ENCODE peak calls at places on chromosomes 1 and 21, in six cellular contexts. One of them, this sample, is unnamed.

GRCh38 chr1:100730130-100730529 is 10.6 kb downstream of the VCAM1 start:
- DNase-seq in D721Med: no peak
- DNase-seq in brain microvascular endothelial cell: peak
- DNase-seq in kidney tubule cell: no peak
- DNase-seq in activated T-cell treated with anti-CD3 and anti-CD28 coated beads for 1 hour: no peak
- DNase-seq in activated CD8-positive, alpha-beta memory T cell treated with anti-CD3 and anti-CD28 coated beads, Interleukin-2, amount 50 U/mL, for 48 hours: no peak
- DNase-seq in this sample: no peak

GRCh38 chr1:102879439-102879993 is 228.8 kb downstream of the COL11A1 start:
- DNase-seq in D721Med: no peak
- DNase-seq in brain microvascular endothelial cell: peak
- DNase-seq in kidney tubule cell: peak
- DNase-seq in activated T-cell treated with anti-CD3 and anti-CD28 coated beads for 1 hour: no peak
- DNase-seq in activated CD8-positive, alpha-beta memory T cell treated with anti-CD3 and anti-CD28 coated beads, Interleukin-2, amount 50 U/mL, for 48 hours: no peak
- DNase-seq in this sample: peak

GRCh38 chr1:168473164-168473563 is 70.6 kb downstream of the XCL2 start:
- DNase-seq in D721Med: no peak
- DNase-seq in brain microvascular endothelial cell: no peak
- DNase-seq in kidney tubule cell: no peak
- DNase-seq in activated T-cell treated with anti-CD3 and anti-CD28 coated beads for 1 hour: no peak
- DNase-seq in activated CD8-positive, alpha-beta memory T cell treated with anti-CD3 and anti-CD28 coated beads, Interleukin-2, amount 50 U/mL, for 48 hours: no peak
- DNase-seq in this sample: no peak

GRCh38 chr1:62436039-62436465 is 797 bp upstream of the USP1 start:
- DNase-seq in D721Med: peak
- DNase-seq in brain microvascular endothelial cell: no peak
- DNase-seq in kidney tubule cell: no peak
- DNase-seq in activated T-cell treated with anti-CD3 and anti-CD28 coated beads for 1 hour: peak
- DNase-seq in activated CD8-positive, alpha-beta memory T cell treated with anti-CD3 and anti-CD28 coated beads, Interleukin-2, amount 50 U/mL, for 48 hours: peak
- DNase-seq in this sample: peak

GRCh38 chr1:234250747-234251146 is 122.5 kb upstream of the COA6 start:
- DNase-seq in D721Med: no peak
- DNase-seq in brain microvascular endothelial cell: no peak
- DNase-seq in kidney tubule cell: no peak
- DNase-seq in activated T-cell treated with anti-CD3 and anti-CD28 coated beads for 1 hour: no peak
- DNase-seq in activated CD8-positive, alpha-beta memory T cell treated with anti-CD3 and anti-CD28 coated beads, Interleukin-2, amount 50 U/mL, for 48 hours: no peak
- DNase-seq in this sample: no peak

GRCh38 chr1:180081474-180081873 is 73.2 kb upstream of the QSOX1 start:
- DNase-seq in D721Med: no peak
- DNase-seq in brain microvascular endothelial cell: no peak
- DNase-seq in kidney tubule cell: no peak
- DNase-seq in activated T-cell treated with anti-CD3 and anti-CD28 coated beads for 1 hour: no peak
- DNase-seq in activated CD8-positive, alpha-beta memory T cell treated with anti-CD3 and anti-CD28 coated beads, Interleukin-2, amount 50 U/mL, for 48 hours: no peak
- DNase-seq in this sample: no peak

GRCh38 chr1:219702551-219703215 is 89.8 kb upstream of the ZC3H11B start:
- DNase-seq in D721Med: no peak
- DNase-seq in brain microvascular endothelial cell: peak
- DNase-seq in kidney tubule cell: no peak
- DNase-seq in activated T-cell treated with anti-CD3 and anti-CD28 coated beads for 1 hour: no peak
- DNase-seq in activated CD8-positive, alpha-beta memory T cell treated with anti-CD3 and anti-CD28 coated beads, Interleukin-2, amount 50 U/mL, for 48 hours: no peak
- DNase-seq in this sample: peak

GRCh38 chr1:206772228-206773002 is at the start of gene IL10:
- DNase-seq in D721Med: no peak
- DNase-seq in brain microvascular endothelial cell: no peak
- DNase-seq in kidney tubule cell: no peak
- DNase-seq in activated T-cell treated with anti-CD3 and anti-CD28 coated beads for 1 hour: no peak
- DNase-seq in activated CD8-positive, alpha-beta memory T cell treated with anti-CD3 and anti-CD28 coated beads, Interleukin-2, amount 50 U/mL, for 48 hours: no peak
- DNase-seq in this sample: no peak

GRCh38 chr21:34814529-34814951 is 145.7 kb downstream of the CLIC6 start:
- DNase-seq in D721Med: no peak
- DNase-seq in brain microvascular endothelial cell: no peak
- DNase-seq in kidney tubule cell: no peak
- DNase-seq in activated T-cell treated with anti-CD3 and anti-CD28 coated beads for 1 hour: no peak
- DNase-seq in activated CD8-positive, alpha-beta memory T cell treated with anti-CD3 and anti-CD28 coated beads, Interleukin-2, amount 50 U/mL, for 48 hours: no peak
- DNase-seq in this sample: peak

GRCh38 chr1:201310986-201311355 is 27.7 kb downstream of the PKP1 start:
- DNase-seq in D721Med: no peak
- DNase-seq in brain microvascular endothelial cell: no peak
- DNase-seq in kidney tubule cell: peak
- DNase-seq in activated T-cell treated with anti-CD3 and anti-CD28 coated beads for 1 hour: no peak
- DNase-seq in activated CD8-positive, alpha-beta memory T cell treated with anti-CD3 and anti-CD28 coated beads, Interleukin-2, amount 50 U/mL, for 48 hours: no peak
- DNase-seq in this sample: peak

GRCh38 chr1:157315544-157315943 is 177.3 kb upstream of the ETV3 start:
- DNase-seq in D721Med: no peak
- DNase-seq in brain microvascular endothelial cell: no peak
- DNase-seq in kidney tubule cell: no peak
- DNase-seq in activated T-cell treated with anti-CD3 and anti-CD28 coated beads for 1 hour: no peak
- DNase-seq in activated CD8-positive, alpha-beta memory T cell treated with anti-CD3 and anti-CD28 coated beads, Interleukin-2, amount 50 U/mL, for 48 hours: no peak
- DNase-seq in this sample: no peak

GRCh38 chr1:244801246-244801645 is 34.2 kb upstream of the COX20 start:
- DNase-seq in D721Med: peak
- DNase-seq in brain microvascular endothelial cell: peak
- DNase-seq in kidney tubule cell: peak
- DNase-seq in activated T-cell treated with anti-CD3 and anti-CD28 coated beads for 1 hour: peak
- DNase-seq in activated CD8-positive, alpha-beta memory T cell treated with anti-CD3 and anti-CD28 coated beads, Interleukin-2, amount 50 U/mL, for 48 hours: peak
- DNase-seq in this sample: no peak

GRCh38 chr1:107933736-107934135 is 31.2 kb downstream of the VAV3 start:
- DNase-seq in D721Med: no peak
- DNase-seq in brain microvascular endothelial cell: no peak
- DNase-seq in kidney tubule cell: no peak
- DNase-seq in activated T-cell treated with anti-CD3 and anti-CD28 coated beads for 1 hour: no peak
- DNase-seq in activated CD8-positive, alpha-beta memory T cell treated with anti-CD3 and anti-CD28 coated beads, Interleukin-2, amount 50 U/mL, for 48 hours: no peak
- DNase-seq in this sample: no peak

GRCh38 chr1:108049083-108049819 is 84.3 kb upstream of the VAV3 start:
- DNase-seq in D721Med: no peak
- DNase-seq in brain microvascular endothelial cell: peak
- DNase-seq in kidney tubule cell: peak
- DNase-seq in activated T-cell treated with anti-CD3 and anti-CD28 coated beads for 1 hour: no peak
- DNase-seq in activated CD8-positive, alpha-beta memory T cell treated with anti-CD3 and anti-CD28 coated beads, Interleukin-2, amount 50 U/mL, for 48 hours: no peak
- DNase-seq in this sample: no peak

GRCh38 chr1:61259379-61260148 is 177.2 kb downstream of the NFIA start:
- DNase-seq in D721Med: no peak
- DNase-seq in brain microvascular endothelial cell: no peak
- DNase-seq in kidney tubule cell: no peak
- DNase-seq in activated T-cell treated with anti-CD3 and anti-CD28 coated beads for 1 hour: no peak
- DNase-seq in activated CD8-positive, alpha-beta memory T cell treated with anti-CD3 and anti-CD28 coated beads, Interleukin-2, amount 50 U/mL, for 48 hours: no peak
- DNase-seq in this sample: no peak

GRCh38 chr1:155272466-155273133 is 704 bp downstream of the CLK2 start:
- DNase-seq in D721Med: no peak
- DNase-seq in brain microvascular endothelial cell: peak
- DNase-seq in kidney tubule cell: peak
- DNase-seq in activated T-cell treated with anti-CD3 and anti-CD28 coated beads for 1 hour: no peak
- DNase-seq in activated CD8-positive, alpha-beta memory T cell treated with anti-CD3 and anti-CD28 coated beads, Interleukin-2, amount 50 U/mL, for 48 hours: no peak
- DNase-seq in this sample: peak

GRCh38 chr1:223141021-223141420 is 2.0 kb downstream of the TLR5 start:
- DNase-seq in D721Med: no peak
- DNase-seq in brain microvascular endothelial cell: no peak
- DNase-seq in kidney tubule cell: peak
- DNase-seq in activated T-cell treated with anti-CD3 and anti-CD28 coated beads for 1 hour: no peak
- DNase-seq in activated CD8-positive, alpha-beta memory T cell treated with anti-CD3 and anti-CD28 coated beads, Interleukin-2, amount 50 U/mL, for 48 hours: no peak
- DNase-seq in this sample: peak

GRCh38 chr1:156226116-156226538 is 13.3 kb downstream of the PMF1 start:
- DNase-seq in D721Med: no peak
- DNase-seq in brain microvascular endothelial cell: no peak
- DNase-seq in kidney tubule cell: no peak
- DNase-seq in activated T-cell treated with anti-CD3 and anti-CD28 coated beads for 1 hour: no peak
- DNase-seq in activated CD8-positive, alpha-beta memory T cell treated with anti-CD3 and anti-CD28 coated beads, Interleukin-2, amount 50 U/mL, for 48 hours: no peak
- DNase-seq in this sample: no peak

GRCh38 chr1:245156736-245157505 is 2.1 kb downstream of the KIF26B start:
- DNase-seq in D721Med: no peak
- DNase-seq in brain microvascular endothelial cell: peak
- DNase-seq in kidney tubule cell: peak
- DNase-seq in activated T-cell treated with anti-CD3 and anti-CD28 coated beads for 1 hour: no peak
- DNase-seq in activated CD8-positive, alpha-beta memory T cell treated with anti-CD3 and anti-CD28 coated beads, Interleukin-2, amount 50 U/mL, for 48 hours: peak
- DNase-seq in this sample: peak

GRCh38 chr1:218739426-218739825 is 394.3 kb downstream of the TGFB2 start:
- DNase-seq in D721Med: no peak
- DNase-seq in brain microvascular endothelial cell: peak
- DNase-seq in kidney tubule cell: no peak
- DNase-seq in activated T-cell treated with anti-CD3 and anti-CD28 coated beads for 1 hour: no peak
- DNase-seq in activated CD8-positive, alpha-beta memory T cell treated with anti-CD3 and anti-CD28 coated beads, Interleukin-2, amount 50 U/mL, for 48 hours: no peak
- DNase-seq in this sample: no peak

GRCh38 chr1:99728494-99729235 is 37.8 kb downstream of the FRRS1 start:
- DNase-seq in D721Med: no peak
- DNase-seq in brain microvascular endothelial cell: peak
- DNase-seq in kidney tubule cell: peak
- DNase-seq in activated T-cell treated with anti-CD3 and anti-CD28 coated beads for 1 hour: no peak
- DNase-seq in activated CD8-positive, alpha-beta memory T cell treated with anti-CD3 and anti-CD28 coated beads, Interleukin-2, amount 50 U/mL, for 48 hours: no peak
- DNase-seq in this sample: peak

GRCh38 chr1:110982320-110982719 is 18.6 kb upstream of the LRIF1 start:
- DNase-seq in D721Med: no peak
- DNase-seq in brain microvascular endothelial cell: no peak
- DNase-seq in kidney tubule cell: no peak
- DNase-seq in activated T-cell treated with anti-CD3 and anti-CD28 coated beads for 1 hour: no peak
- DNase-seq in activated CD8-positive, alpha-beta memory T cell treated with anti-CD3 and anti-CD28 coated beads, Interleukin-2, amount 50 U/mL, for 48 hours: no peak
- DNase-seq in this sample: no peak

GRCh38 chr1:167068761-167069160 is 21.4 kb downstream of the GPA33 start:
- DNase-seq in D721Med: no peak
- DNase-seq in brain microvascular endothelial cell: no peak
- DNase-seq in kidney tubule cell: no peak
- DNase-seq in activated T-cell treated with anti-CD3 and anti-CD28 coated beads for 1 hour: no peak
- DNase-seq in activated CD8-positive, alpha-beta memory T cell treated with anti-CD3 and anti-CD28 coated beads, Interleukin-2, amount 50 U/mL, for 48 hours: peak
- DNase-seq in this sample: no peak

GRCh38 chr1:165928075-165928731 is 100.8 kb downstream of the UCK2 start:
- DNase-seq in D721Med: no peak
- DNase-seq in brain microvascular endothelial cell: peak
- DNase-seq in kidney tubule cell: peak
- DNase-seq in activated T-cell treated with anti-CD3 and anti-CD28 coated beads for 1 hour: peak
- DNase-seq in activated CD8-positive, alpha-beta memory T cell treated with anti-CD3 and anti-CD28 coated beads, Interleukin-2, amount 50 U/mL, for 48 hours: peak
- DNase-seq in this sample: peak

GRCh38 chr1:19179597-19180271 is 30.3 kb downstream of the UBR4 start:
- DNase-seq in D721Med: no peak
- DNase-seq in brain microvascular endothelial cell: peak
- DNase-seq in kidney tubule cell: peak
- DNase-seq in activated T-cell treated with anti-CD3 and anti-CD28 coated beads for 1 hour: no peak
- DNase-seq in activated CD8-positive, alpha-beta memory T cell treated with anti-CD3 and anti-CD28 coated beads, Interleukin-2, amount 50 U/mL, for 48 hours: no peak
- DNase-seq in this sample: peak

GRCh38 chr1:113784104-113784779 is 25.0 kb upstream of the PHTF1 start:
- DNase-seq in D721Med: no peak
- DNase-seq in brain microvascular endothelial cell: no peak
- DNase-seq in kidney tubule cell: peak
- DNase-seq in activated T-cell treated with anti-CD3 and anti-CD28 coated beads for 1 hour: no peak
- DNase-seq in activated CD8-positive, alpha-beta memory T cell treated with anti-CD3 and anti-CD28 coated beads, Interleukin-2, amount 50 U/mL, for 48 hours: no peak
- DNase-seq in this sample: peak

GRCh38 chr1:25906644-25907300 is 553 bp upstream of the STMN1 start:
- DNase-seq in D721Med: no peak
- DNase-seq in brain microvascular endothelial cell: no peak
- DNase-seq in kidney tubule cell: peak
- DNase-seq in activated T-cell treated with anti-CD3 and anti-CD28 coated beads for 1 hour: no peak
- DNase-seq in activated CD8-positive, alpha-beta memory T cell treated with anti-CD3 and anti-CD28 coated beads, Interleukin-2, amount 50 U/mL, for 48 hours: no peak
- DNase-seq in this sample: no peak

GRCh38 chr1:40653851-40654537 is 11.5 kb downstream of the RIMS3 start:
- DNase-seq in D721Med: no peak
- DNase-seq in brain microvascular endothelial cell: no peak
- DNase-seq in kidney tubule cell: no peak
- DNase-seq in activated T-cell treated with anti-CD3 and anti-CD28 coated beads for 1 hour: no peak
- DNase-seq in activated CD8-positive, alpha-beta memory T cell treated with anti-CD3 and anti-CD28 coated beads, Interleukin-2, amount 50 U/mL, for 48 hours: no peak
- DNase-seq in this sample: no peak

GRCh38 chr1:227635596-227635995 is 72.2 kb downstream of the ZNF678 start:
- DNase-seq in D721Med: no peak
- DNase-seq in brain microvascular endothelial cell: no peak
- DNase-seq in kidney tubule cell: no peak
- DNase-seq in activated T-cell treated with anti-CD3 and anti-CD28 coated beads for 1 hour: no peak
- DNase-seq in activated CD8-positive, alpha-beta memory T cell treated with anti-CD3 and anti-CD28 coated beads, Interleukin-2, amount 50 U/mL, for 48 hours: no peak
- DNase-seq in this sample: no peak